ENCODE peak calls at places on chromosomes 1 and 21, in seven cellular contexts. D is NCI-H1694 treated with DMSO at 0.1 percent for 48 hours; G is Right ventricle myocardium inferior; P is CD8-positive, alpha-beta T cell; X is stimulated activated CD8-positive, alpha-beta memory T cell treated with anti-CD3 and anti-CD28 coated beads, Interleukin-15, amount 100 ng/mL, for 4 hours; O is CD4-positive, CD25-positive, alpha-beta regulatory T cell; M is body of pancreas. J is an unnamed sample.

GRCh38 chr1:178134061-178134460 is 40.2 kb downstream of the RASAL2 start:
- DNase-seq in M (no peak), X (no peak), O (no peak), D (no peak), P (no peak), G (no peak), J (peak; percentile 88)

GRCh38 chr1:165355977-165356811 is at the start of gene LMX1A:
- DNase-seq in X (no peak), D (no peak), O (no peak), M (no peak), P (no peak), G (no peak), J (no peak)

GRCh38 chr1:213914351-213914750 is 73.4 kb upstream of the PROX1 start:
- DNase-seq in D (peak; percentile 42), G (no peak), P (no peak), M (no peak), X (no peak), O (no peak), J (no peak)

GRCh38 chr1:169236143-169236542 is 129.7 kb downstream of the ATP1B1 start:
- DNase-seq in M (no peak), D (no peak), O (no peak), P (no peak), G (no peak), X (no peak), J (no peak)

GRCh38 chr1:215992620-215993019 is 425.5 kb downstream of the KCTD3 start:
- DNase-seq in G (no peak), O (no peak), X (no peak), D (peak; percentile 75), M (no peak), P (no peak), J (peak; percentile 47)

GRCh38 chr1:186304982-186305949 is 69.8 kb downstream of the TPR start:
- DNase-seq in P (no peak), O (no peak), X (no peak), D (peak; percentile 39), G (no peak), M (no peak), J (peak; percentile 42)

GRCh38 chr1:23475134-23475628 is 8.8 kb downstream of the ASAP3 start:
- DNase-seq in X (no peak), M (no peak), P (no peak), O (no peak), D (peak; percentile 12), G (no peak), J (peak; percentile 87)

GRCh38 chr1:6424619-6425593 is at the start of gene ESPN:
- DNase-seq in M (no peak), G (no peak), X (no peak), O (no peak), P (no peak), D (no peak), J (no peak)

GRCh38 chr21:39674794-39675193 is 62.1 kb downstream of the B3GALT5 start:
- DNase-seq in M (no peak), X (no peak), P (no peak), D (no peak), O (no peak), G (no peak), J (no peak)

GRCh38 chr21:32448803-32449594 is 36.5 kb downstream of the EVA1C start:
- DNase-seq in P (no peak), M (no peak), D (no peak), X (no peak), O (no peak), G (no peak), J (no peak)

GRCh38 chr1:111878096-111878495 is 111.4 kb downstream of the KCND3 start:
- DNase-seq in O (no peak), X (no peak), G (no peak), M (no peak), P (no peak), D (peak; percentile 30), J (no peak)

GRCh38 chr1:6365047-6365446 is 28.5 kb downstream of the ACOT7 start:
- DNase-seq in G (no peak), P (peak; percentile 17), X (no peak), M (no peak), O (no peak), D (no peak), J (no peak)

GRCh38 chr1:15236226-15237145 is 10.5 kb upstream of the FHAD1 start:
- DNase-seq in O (no peak), X (no peak), D (no peak), G (no peak), P (no peak), M (no peak), J (no peak)

GRCh38 chr1:112904831-112905227 is 51.2 kb downstream of the SLC16A1 start:
- DNase-seq in D (no peak), M (no peak), X (no peak), G (no peak), O (no peak), P (no peak), J (no peak)

GRCh38 chr1:30763654-30764248 is 6.2 kb upstream of the LAPTM5 start:
- DNase-seq in G (no peak), P (no peak), M (no peak), D (no peak), X (no peak), O (no peak), J (peak; percentile 58)

GRCh38 chr1:172823534-172823933 is 164.6 kb downstream of the FASLG start:
- DNase-seq in G (no peak), D (no peak), P (no peak), O (no peak), M (no peak), X (no peak), J (peak; percentile 75)

GRCh38 chr1:10852998-10853520 is 56.6 kb upstream of the CASZ1 start:
- DNase-seq in D (no peak), G (peak; percentile 3), P (no peak), X (no peak), M (no peak), O (no peak), J (no peak)

GRCh38 chr1:68132426-68133130 is 82.2 kb upstream of the DIRAS3 start:
- DNase-seq in D (no peak), X (no peak), P (no peak), M (no peak), O (no peak), G (no peak), J (no peak)

GRCh38 chr1:50917128-50917795 is 42.8 kb downstream of the FAF1 start:
- DNase-seq in P (no peak), O (no peak), M (no peak), G (no peak), X (no peak), D (no peak), J (no peak)

GRCh38 chr21:19420607-19421006 is 1017.0 kb upstream of the TMPRSS15 start:
- DNase-seq in O (no peak), M (no peak), X (no peak), G (no peak), P (no peak), D (no peak), J (no peak)

GRCh38 chr1:241639040-241639652 is 1.0 kb downstream of the CHML start:
- DNase-seq in O (no peak), X (no peak), D (no peak), P (no peak), M (no peak), G (no peak), J (no peak)

GRCh38 chr1:179082308-179083030 is 599 bp downstream of the TOR3A start:
- DNase-seq in M (peak; percentile 37), O (peak; percentile 25), D (no peak), P (no peak), G (no peak), X (no peak), J (no peak)

GRCh38 chr1:229046251-229046853 is 224.6 kb upstream of the RAB4A start:
- DNase-seq in G (no peak), M (no peak), X (no peak), D (no peak), O (no peak), P (no peak), J (no peak)

GRCh38 chr21:45187646-45188045 is 100.0 kb downstream of the POFUT2 start:
- DNase-seq in D (no peak), X (no peak), O (no peak), G (no peak), P (no peak), M (no peak), J (no peak)

GRCh38 chr1:116506132-116507004 is 64.5 kb downstream of the CD58 start:
- DNase-seq in D (no peak), P (no peak), G (no peak), X (no peak), O (no peak), M (no peak), J (peak; percentile 77)

GRCh38 chr1:93638981-93639380 is 42.7 kb downstream of the BCAR3 start:
- DNase-seq in X (no peak), G (no peak), P (no peak), M (no peak), D (no peak), O (no peak), J (peak; percentile 60)

GRCh38 chr1:223556414-223557124 is 108.9 kb downstream of the CAPN8 start:
- DNase-seq in X (no peak), P (no peak), G (no peak), M (peak; percentile 69), O (no peak), D (peak; percentile 42), J (peak; percentile 18)

GRCh38 chr1:165143437-165144065 is 213.0 kb downstream of the LMX1A start:
- DNase-seq in M (peak; percentile 30), X (no peak), O (no peak), G (no peak), D (no peak), P (no peak), J (no peak)

GRCh38 chr21:15804247-15804985 is 74.6 kb downstream of the USP25 start:
- DNase-seq in X (no peak), M (no peak), P (no peak), D (no peak), O (no peak), G (no peak), J (no peak)

GRCh38 chr1:160365325-160365724 is 1.5 kb upstream of the NHLH1 start:
- DNase-seq in M (no peak), D (no peak), P (no peak), G (no peak), X (no peak), O (no peak), J (no peak)

GRCh38 chr1:34415140-34415539 is 238.4 kb downstream of the C1orf94 start:
- DNase-seq in M (no peak), X (no peak), P (no peak), G (no peak), O (no peak), D (no peak), J (no peak)

GRCh38 chr1:20356850-20357459 is 66.3 kb downstream of the VWA5B1 start:
- DNase-seq in O (no peak), D (no peak), X (no peak), M (no peak), G (no peak), P (no peak), J (no peak)

GRCh38 chr1:3504151-3504822 is 49.8 kb downstream of the ARHGEF16 start:
- DNase-seq in P (no peak), D (no peak), O (no peak), G (no peak), X (no peak), M (peak; percentile 38), J (peak; percentile 12)

GRCh38 chr1:106952766-106953165 is 103.7 kb upstream of the PRMT6 start:
- DNase-seq in M (no peak), G (no peak), P (no peak), D (no peak), X (no peak), O (no peak), J (peak; percentile 28)

GRCh38 chr1:234433563-234434285 is 45.3 kb downstream of the TARBP1 start:
- DNase-seq in X (no peak), G (no peak), O (no peak), M (no peak), D (no peak), P (no peak), J (peak; percentile 97)